ENCODE peak calls at places on chromosomes 12 and 14, in eight cellular contexts. Q is GM12865; Z is EH; J is NCI-H1694; P is HT-29; A is left ventricle myocardium superior; K is mucosa of descending colon; N is stimulated activated CD4-positive, alpha-beta T cell treated with anti-CD3 and anti-CD28 coated beads, Interleukin-2, amount 100 ng/mL, for 48 hours. Y is an unnamed sample.
A peak's percentile ranks its signal among the peaks of the same experiment; 100 is the strongest.

GRCh38 chr12:109247831-109248654 is 61.0 kb downstream of the FOXN4 start:
- DNase-seq in Q (no peak), Z (no peak), J (no peak), P (peak; percentile 71), A (no peak), K (peak; percentile 80), N (no peak), Y (peak; percentile 64)

GRCh38 chr12:3003593-3003992 is 44.4 kb downstream of the TEAD4 start:
- DNase-seq in Q (no peak), Z (no peak), J (no peak), P (no peak), A (no peak), K (no peak), N (no peak), Y (no peak)

GRCh38 chr14:50051106-50051505 is 65.3 kb downstream of the VCPKMT start:
- DNase-seq in Q (no peak), Z (peak; percentile 54), J (no peak), P (no peak), A (no peak), K (no peak), N (no peak), Y (no peak)

GRCh38 chr14:92666251-92666650 is 82.2 kb downstream of the LGMN start:
- DNase-seq in Q (no peak), Z (no peak), J (no peak), P (no peak), A (no peak), K (no peak), N (no peak), Y (no peak)

GRCh38 chr14:81990312-81990761 is 456.7 kb upstream of the SEL1L start:
- DNase-seq in Q (peak; percentile 57), Z (peak; percentile 42), J (peak; percentile 84), P (peak; percentile 42), A (no peak), K (peak; percentile 58), N (peak; percentile 39), Y (peak; percentile 64)

GRCh38 chr12:86613306-86613705 is 357.1 kb upstream of the MGAT4C start:
- DNase-seq in Q (no peak), Z (no peak), J (no peak), P (no peak), A (no peak), K (no peak), N (no peak), Y (no peak)

GRCh38 chr12:73815072-73815660 is 722.5 kb upstream of the ATXN7L3B start:
- DNase-seq in Q (no peak), Z (no peak), J (no peak), P (no peak), A (no peak), K (no peak), N (no peak), Y (no peak)

GRCh38 chr14:97218336-97218712 is 421.1 kb downstream of the VRK1 start:
- DNase-seq in Q (no peak), Z (no peak), J (no peak), P (no peak), A (no peak), K (no peak), N (no peak), Y (no peak)

GRCh38 chr14:31484754-31485153 is 3.1 kb downstream of the GPR33 start:
- DNase-seq in Q (no peak), Z (no peak), J (no peak), P (no peak), A (no peak), K (no peak), N (no peak), Y (no peak)

GRCh38 chr14:37695836-37696235 is 100.4 kb downstream of the TTC6 start:
- DNase-seq in Q (no peak), Z (peak; percentile 56), J (no peak), P (no peak), A (no peak), K (no peak), N (no peak), Y (no peak)

GRCh38 chr14:90400904-90401561 is 4.2 kb downstream of the CALM1 start:
- DNase-seq in Q (no peak), Z (no peak), J (no peak), P (no peak), A (no peak), K (no peak), N (no peak), Y (no peak)

GRCh38 chr12:7188557-7189397 is 709 bp upstream of the PEX5 start:
- DNase-seq in Q (peak; percentile 62), Z (peak; percentile 76), J (peak; percentile 53), P (peak; percentile 71), A (peak; percentile 79), K (peak; percentile 85), N (peak; percentile 65), Y (peak; percentile 56)

GRCh38 chr14:99118046-99118721 is 153.8 kb downstream of the BCL11B start:
- DNase-seq in Q (no peak), Z (no peak), J (peak; percentile 84), P (no peak), A (no peak), K (no peak), N (peak; percentile 7), Y (no peak)

GRCh38 chr14:92280554-92281262 is 42.3 kb upstream of the SLC24A4 start:
- DNase-seq in Q (peak; percentile 82), Z (no peak), J (no peak), P (no peak), A (no peak), K (no peak), N (no peak), Y (no peak)

GRCh38 chr12:70606001-70606400 is 31.2 kb downstream of the PTPRB start:
- DNase-seq in Q (no peak), Z (no peak), J (no peak), P (no peak), A (no peak), K (no peak), N (no peak), Y (no peak)

GRCh38 chr14:85572845-85573244 is 42.9 kb downstream of the FLRT2 start:
- DNase-seq in Q (no peak), Z (peak; percentile 87), J (no peak), P (no peak), A (no peak), K (no peak), N (no peak), Y (no peak)

GRCh38 chr14:103549361-103550311 is 12.8 kb downstream of the BAG5 start:
- DNase-seq in Q (no peak), Z (no peak), J (peak; percentile 47), P (no peak), A (peak; percentile 81), K (no peak), N (no peak), Y (no peak)

GRCh38 chr14:59890676-59891075 is 20.1 kb upstream of the RTN1 start:
- DNase-seq in Q (no peak), Z (no peak), J (peak; percentile 29), P (no peak), A (no peak), K (no peak), N (no peak), Y (no peak)

GRCh38 chr14:51774209-51774608 is 86.2 kb upstream of the GNG2 start:
- DNase-seq in Q (no peak), Z (no peak), J (no peak), P (no peak), A (no peak), K (no peak), N (no peak), Y (no peak)

Y was measured in mucosa of gallbladder.